ENCODE peak calls at places on chromosome 5, in five cellular contexts. F, E, B, N and D are unnamed samples.

GRCh38 chr5:99929806-99930135 is 605.4 kb upstream of the FAM174A start:
- DNase-seq in F (no peak), E (no peak), B (no peak), N (no peak), D (no peak)

GRCh38 chr5:13809921-13810320 is 134.6 kb downstream of the DNAH5 start:
- DNase-seq in F (no peak), E (no peak), B (no peak), N (no peak), D (no peak)

GRCh38 chr5:172855597-172856292 is 21.7 kb downstream of the ERGIC1 start:
- DNase-seq in F (no peak), E (peak), B (peak), N (no peak), D (no peak)

GRCh38 chr5:176803027-176803942 is 7.1 kb upstream of the UNC5A start:
- DNase-seq in F (no peak), E (no peak), B (no peak), N (no peak), D (no peak)

GRCh38 chr5:96930058-96930457 is 5.8 kb upstream of the LNPEP start:
- DNase-seq in F (no peak), E (no peak), B (no peak), N (no peak), D (no peak)

GRCh38 chr5:64977779-64978178 is 209.0 kb downstream of the CWC27 start:
- DNase-seq in F (no peak), E (no peak), B (peak), N (no peak), D (no peak)

GRCh38 chr5:22470408-22470807 is 382.7 kb downstream of the CDH12 start:
- DNase-seq in F (no peak), E (no peak), B (no peak), N (no peak), D (no peak)

GRCh38 chr5:38404667-38405276 is 146.4 kb downstream of the EGFLAM start:
- DNase-seq in F (no peak), E (no peak), B (no peak), N (no peak), D (no peak)

GRCh38 chr5:160260881-160261815 is 31.8 kb downstream of the FABP6 start:
- DNase-seq in F (no peak), E (no peak), B (peak), N (peak), D (no peak)

GRCh38 chr5:157575096-157575872 is at the start of gene ADAM19:
- DNase-seq in F (peak), E (peak), B (peak), N (no peak), D (peak)

GRCh38 chr5:150001660-150002493 is 1.3 kb downstream of the HMGXB3 start:
- DNase-seq in F (peak), E (peak), B (peak), N (peak), D (peak)

GRCh38 chr5:34655354-34655991 is 655 bp upstream of the RAI14 start:
- DNase-seq in F (no peak), E (peak), B (peak), N (no peak), D (no peak)

GRCh38 chr5:126368239-126368812 is 54.9 kb upstream of the GRAMD2B start:
- DNase-seq in F (no peak), E (no peak), B (no peak), N (no peak), D (no peak)

GRCh38 chr5:5025774-5026406 is 114.2 kb upstream of the ADAMTS16 start:
- DNase-seq in F (no peak), E (no peak), B (no peak), N (peak), D (no peak)